ENCODE peak calls at places on chromosomes 5 and 9, in nine cellular contexts. V is GM12891, A is transverse colon, B is GM12892, C is HCT116, S is ovary, P is A549, H is HepG2, Y is esophagus squamous epithelium. Q is an unnamed sample.

GRCh38 chr9:104810421-104811339 is 46.8 kb downstream of the NIPSNAP3B start:
- DNase-seq in B (no peak), A (peak), S (no peak), H (no peak), C (no peak), Y (no peak), V (no peak), P (peak), Q (no peak)

GRCh38 chr5:124740055-124740454 is 6.4 kb downstream of the ZNF608 start:
- DNase-seq in C (no peak), S (no peak), V (no peak), Y (no peak), B (no peak), H (no peak), A (no peak), P (no peak), Q (no peak)

GRCh38 chr9:108125541-108125940 is 636.0 kb upstream of the KLF4 start:
- DNase-seq in C (no peak), V (no peak), Y (no peak), S (no peak), B (no peak), A (no peak), P (no peak), H (no peak), Q (peak)

GRCh38 chr9:135456436-135457104 is 23.0 kb upstream of the PPP1R26 start:
- DNase-seq in B (no peak), H (no peak), V (no peak), A (no peak), Y (no peak), C (no peak), S (no peak), P (no peak), Q (no peak)

GRCh38 chr9:92668746-92669526 is 995 bp downstream of the IPPK start:
- DNase-seq in H (peak), Y (no peak), S (no peak), V (no peak), A (peak), P (peak), C (no peak), B (no peak), Q (peak)

GRCh38 chr5:65790371-65791163 is 68.6 kb downstream of the NLN start:
- DNase-seq in Y (no peak), V (no peak), S (no peak), A (no peak), C (no peak), P (no peak), B (no peak), H (no peak), Q (no peak)

GRCh38 chr9:93210324-93210973 is 26.5 kb downstream of the WNK2 start:
- DNase-seq in H (no peak), Y (no peak), P (no peak), C (no peak), A (no peak), S (no peak), B (no peak), V (no peak), Q (no peak)

GRCh38 chr5:98173334-98173733 is 600.1 kb upstream of the RGMB start:
- DNase-seq in H (no peak), V (no peak), Y (no peak), C (no peak), S (no peak), B (no peak), A (no peak), P (no peak), Q (no peak)

GRCh38 chr9:650362-650761 is 191.1 kb upstream of the DMRT1 start:
- DNase-seq in H (no peak), S (no peak), C (no peak), Y (no peak), P (no peak), B (no peak), V (no peak), A (no peak), Q (no peak)

GRCh38 chr5:607541-608285 is 4.4 kb upstream of the CEP72 start:
- DNase-seq in B (no peak), C (no peak), P (no peak), S (no peak), H (no peak), A (peak), V (peak), Y (no peak), Q (no peak)

GRCh38 chr5:134575316-134575715 is 49.8 kb downstream of the JADE2 start:
- DNase-seq in C (no peak), H (no peak), S (no peak), V (no peak), A (no peak), B (no peak), P (no peak), Y (no peak), Q (no peak)

GRCh38 chr9:93665128-93665565 is 88.8 kb downstream of the PHF2 start:
- DNase-seq in C (no peak), S (peak), Y (no peak), H (no peak), B (no peak), V (no peak), P (no peak), A (no peak), Q (no peak)

GRCh38 chr9:114484854-114485443 is 20.3 kb downstream of the WHRN start:
- DNase-seq in B (no peak), P (peak), V (no peak), A (no peak), S (no peak), C (peak), H (no peak), Y (no peak), Q (peak)

GRCh38 chr9:108191065-108191464 is 664.7 kb downstream of the ACTL7B start:
- DNase-seq in P (no peak), S (no peak), C (no peak), Y (no peak), H (no peak), B (no peak), A (no peak), V (no peak), Q (no peak)

GRCh38 chr9:121201738-121202533 is at the start of gene RAB14:
- DNase-seq in A (peak), B (peak), C (peak), H (peak), V (peak), Y (peak), S (peak), P (peak), Q (peak)
- TF ChIP-seq POLR2A in A (peak), B (peak), C (peak), H (peak), V (peak), Y (peak), S (peak), P (peak), Q (peak)

GRCh38 chr5:40755407-40756365 is at the start of gene TTC33:
- DNase-seq in B (peak), S (peak), P (peak), V (peak), C (peak), A (peak), H (peak), Y (peak), Q (peak)
- TF ChIP-seq POLR2A in B (no peak), S (peak), P (no peak), V (no peak), C (no peak), A (peak), H (peak), Y (peak), Q (peak)

DNA sequence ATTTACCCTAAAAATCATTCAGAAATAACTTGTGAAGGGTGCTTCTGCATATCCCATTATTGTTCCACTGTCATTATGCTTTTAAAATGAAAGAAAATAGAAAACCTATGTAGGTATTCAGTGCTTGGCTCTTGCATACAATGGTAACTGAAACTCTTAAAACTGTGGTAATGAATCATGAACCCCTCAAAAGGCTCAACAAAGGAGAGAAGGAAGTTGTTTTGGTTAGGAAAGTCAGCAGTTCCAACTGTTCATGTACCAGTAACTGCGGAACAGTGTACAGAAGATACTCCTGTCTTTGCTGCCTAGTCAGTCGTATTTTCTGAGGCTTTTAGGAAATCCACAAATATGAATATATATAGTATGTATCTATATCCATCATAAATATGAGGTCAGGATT is 96.1 kb downstream of the OSMR start:
- DNase-seq in A (no peak), H (no peak), S (no peak), B (no peak), Y (no peak), C (no peak), V (no peak), P (no peak), Q (no peak)
- TF ChIP-seq POLR2A in A (no peak), H (no peak), S (no peak), B (no peak), Y (no peak), C (no peak), V (no peak), P (no peak), Q (no peak)

GRCh38 chr5:68419101-68419636 is 203.6 kb downstream of the PIK3R1 start:
- DNase-seq in B (no peak), P (no peak), C (no peak), S (no peak), H (no peak), Y (no peak), A (no peak), V (no peak), Q (peak)

GRCh38 chr5:68421667-68422220 is 206.2 kb downstream of the PIK3R1 start:
- DNase-seq in Y (no peak), A (no peak), V (no peak), P (no peak), B (no peak), S (no peak), C (no peak), H (no peak), Q (peak)

GRCh38 chr5:68419637-68420452 is 204.3 kb downstream of the PIK3R1 start:
- DNase-seq in P (no peak), C (no peak), B (no peak), V (no peak), H (no peak), S (peak), Y (no peak), A (peak), Q (peak)

GRCh38 chr5:68418680-68419079 is 203.1 kb downstream of the PIK3R1 start:
- DNase-seq in P (no peak), C (no peak), H (no peak), V (no peak), Y (no peak), B (no peak), A (no peak), S (no peak), Q (no peak)

GRCh38 chr5:68420476-68421344 is 205.2 kb downstream of the PIK3R1 start:
- DNase-seq in S (peak), V (no peak), C (no peak), B (no peak), H (no peak), Y (no peak), P (no peak), A (peak), Q (peak)
- TF ChIP-seq POLR2A in S (no peak), V (no peak), C (no peak), B (no peak), H (no peak), Y (no peak), P (no peak), A (no peak), Q (peak)

DNA sequence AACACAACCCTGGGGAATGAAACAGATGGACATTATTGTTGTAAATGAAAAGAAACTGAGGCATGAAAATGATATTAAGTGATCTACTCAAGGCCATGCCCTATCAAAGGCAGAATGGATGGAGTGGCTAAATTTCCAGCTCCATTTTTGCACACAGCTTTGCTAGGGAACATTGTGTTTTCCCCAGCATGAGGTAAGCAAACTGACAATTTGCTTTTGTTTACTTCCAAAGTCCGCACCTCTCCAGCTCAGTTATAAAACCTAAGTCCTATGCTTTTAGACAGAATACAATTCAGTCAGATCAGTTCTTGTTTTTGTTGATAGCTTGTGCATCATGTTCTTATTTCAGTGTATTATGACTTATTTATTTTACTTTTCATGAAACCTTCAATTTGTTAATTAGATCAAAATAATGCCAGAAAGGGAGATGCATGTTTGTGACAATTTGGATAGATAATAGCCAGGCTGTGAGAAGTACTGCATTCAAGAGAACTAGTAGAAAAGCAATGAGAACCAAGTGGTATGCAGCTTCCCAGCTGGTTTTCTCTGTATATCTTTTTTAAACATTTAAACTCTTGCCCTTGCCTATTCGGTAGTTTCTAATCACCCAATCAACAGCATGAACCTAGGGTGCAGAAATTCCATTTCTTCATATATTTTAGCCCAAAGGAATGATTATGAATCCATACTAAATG is 380.8 kb downstream of the SPATA31D1 start:
- DNase-seq in S (no peak), H (no peak), P (no peak), V (no peak), Y (no peak), C (no peak), A (no peak), B (no peak), Q (no peak)
- TF ChIP-seq POLR2A in S (no peak), H (no peak), P (no peak), V (no peak), Y (no peak), C (no peak), A (no peak), B (no peak), Q (no peak)

GRCh38 chr9:131608469-131609115 is 63.3 kb downstream of the PRRT1B start:
- DNase-seq in H (peak), B (no peak), S (peak), C (peak), V (no peak), A (peak), P (peak), Y (no peak), Q (no peak)
- TF ChIP-seq POLR2A in H (no peak), B (no peak), S (no peak), C (no peak), V (no peak), A (no peak), P (no peak), Y (no peak), Q (no peak)

GRCh38 chr5:67003906-67004729 is 192.5 kb downstream of the CD180 start:
- DNase-seq in C (peak), Y (peak), S (peak), V (no peak), A (peak), H (peak), P (peak), B (peak), Q (peak)
- TF ChIP-seq POLR2A in C (no peak), Y (peak), S (no peak), V (no peak), A (peak), H (peak), P (peak), B (no peak), Q (peak)

GRCh38 chr9:90070469-90070868 is 465.7 kb downstream of the GADD45G start:
- DNase-seq in S (no peak), A (no peak), V (no peak), P (no peak), H (no peak), B (no peak), C (no peak), Y (no peak), Q (no peak)
- TF ChIP-seq POLR2A in S (no peak), A (no peak), V (no peak), P (no peak), H (no peak), B (no peak), C (no peak), Y (no peak), Q (no peak)

GRCh38 chr5:109388407-109388806 is 21.4 kb downstream of the PJA2 start:
- DNase-seq in S (no peak), Y (no peak), A (no peak), P (no peak), V (no peak), C (no peak), B (no peak), H (no peak), Q (peak)
- TF ChIP-seq POLR2A in S (no peak), Y (no peak), A (no peak), P (no peak), V (no peak), C (no peak), B (no peak), H (no peak), Q (no peak)